ENCODE peak calls at places on chromosome 9, in nine cellular contexts. I is tibial artery, U is NB4, C is cardiac muscle cell, J is hepatocyte, B is HFF-Myc, Q is mammary epithelial cell, Y is glutamatergic neuron, D is ovary. W is an unnamed sample.

GRCh38 chr9:75653750-75654149 is 236.7 kb upstream of the PCSK5 start:
- DNase-seq in I (no peak), U (no peak), C (no peak), J (no peak), B (no peak), Q (no peak), Y (no peak), D (no peak), W (no peak)

GRCh38 chr9:98867434-98868168 is 60.1 kb downstream of the GALNT12 start:
- DNase-seq in I (peak), U (peak), C (peak), J (peak), B (peak), Q (no peak), Y (no peak), D (peak), W (no peak)

GRCh38 chr9:6194934-6195333 is 20.7 kb upstream of the IL33 start:
- DNase-seq in I (no peak), U (no peak), C (peak), J (no peak), B (no peak), Q (no peak), Y (no peak), D (no peak), W (peak)

GRCh38 chr9:10855847-10856246 is 243.0 kb upstream of the PTPRD start:
- DNase-seq in I (no peak), U (peak), C (peak), J (peak), B (no peak), Q (no peak), Y (no peak), D (no peak), W (no peak)

GRCh38 chr9:95128177-95128524 is 189.4 kb downstream of the FANCC start:
- DNase-seq in I (no peak), U (no peak), C (no peak), J (no peak), B (no peak), Q (no peak), Y (no peak), D (no peak), W (no peak)

GRCh38 chr9:94478755-94479730 is 75.8 kb upstream of the PCAT7 start:
- DNase-seq in I (no peak), U (no peak), C (no peak), J (no peak), B (no peak), Q (no peak), Y (no peak), D (no peak), W (no peak)

GRCh38 chr9:17481565-17481964 is 97.3 kb upstream of the SH3GL2 start:
- DNase-seq in I (no peak), U (peak), C (no peak), J (no peak), B (peak), Q (no peak), Y (no peak), D (no peak), W (no peak)

GRCh38 chr9:23638011-23638410 is 188.0 kb downstream of the ELAVL2 start:
- DNase-seq in I (no peak), U (no peak), C (no peak), J (no peak), B (no peak), Q (no peak), Y (no peak), D (no peak), W (no peak)

GRCh38 chr9:69900406-69900805 is 79.8 kb downstream of the CFAP95 start:
- DNase-seq in I (no peak), U (no peak), C (no peak), J (no peak), B (no peak), Q (no peak), Y (no peak), D (no peak), W (no peak)

GRCh38 chr9:811101-811531 is 30.4 kb upstream of the DMRT1 start:
- DNase-seq in I (no peak), U (no peak), C (no peak), J (no peak), B (no peak), Q (peak), Y (no peak), D (no peak), W (no peak)

GRCh38 chr9:22049411-22049810 is 40.3 kb upstream of the CDKN2B start:
- DNase-seq in I (no peak), U (no peak), C (peak), J (no peak), B (no peak), Q (peak), Y (no peak), D (no peak), W (no peak)

GRCh38 chr9:128495804-128496417 is 8.6 kb upstream of the GLE1 start:
- DNase-seq in I (peak), U (no peak), C (no peak), J (no peak), B (no peak), Q (no peak), Y (no peak), D (no peak), W (no peak)
- TF ChIP-seq CTCF in I (no peak), U (no peak), C (no peak), J (no peak), B (no peak), Q (no peak), Y (no peak), D (no peak), W (no peak)

DNA sequence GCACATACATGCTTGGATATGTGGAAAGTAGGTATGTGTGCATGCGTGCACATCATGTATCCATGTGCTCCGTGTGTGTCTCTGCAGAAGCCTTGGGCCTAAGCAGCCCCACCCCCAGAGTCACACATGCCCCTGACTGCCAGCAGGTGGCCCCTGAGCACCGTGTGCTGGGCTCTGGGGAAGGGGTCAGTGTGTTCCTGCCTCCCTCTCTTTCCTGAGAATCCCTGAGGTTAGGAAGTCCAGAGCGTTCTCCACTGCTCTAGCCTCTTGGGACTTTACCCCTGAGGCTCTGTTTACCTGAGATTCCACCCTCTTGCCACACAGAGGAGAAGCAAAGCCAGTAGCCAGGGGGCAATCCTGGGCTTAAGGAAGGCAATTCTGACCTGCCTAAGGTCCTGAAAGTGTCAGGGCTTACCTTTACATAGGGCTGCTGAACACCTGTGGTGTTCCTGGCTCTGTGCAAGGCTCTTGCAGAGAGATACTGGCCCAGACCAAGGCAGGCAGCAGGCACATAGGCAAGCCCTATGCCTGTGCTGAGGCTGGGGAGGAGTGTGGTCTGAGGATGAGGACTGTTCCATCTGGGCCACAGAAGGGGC is 207.3 kb downstream of the TMEM38B start:
- DNase-seq in I (no peak), U (peak), C (peak), J (peak), B (no peak), Q (peak), Y (peak), D (no peak), W (peak)
- TF ChIP-seq CTCF in I (no peak), U (peak), C (peak), J (peak), B (peak), Q (peak), Y (peak), D (no peak), W (peak)

GRCh38 chr9:89743216-89743575 is 138.4 kb downstream of the GADD45G start:
- DNase-seq in I (no peak), U (peak), C (no peak), J (no peak), B (no peak), Q (no peak), Y (no peak), D (no peak), W (no peak)

GRCh38 chr9:89744730-89745129 is 139.9 kb downstream of the GADD45G start:
- DNase-seq in I (no peak), U (no peak), C (no peak), J (no peak), B (no peak), Q (peak), Y (no peak), D (no peak), W (no peak)

GRCh38 chr9:89744255-89744648 is 139.4 kb downstream of the GADD45G start:
- DNase-seq in I (no peak), U (no peak), C (no peak), J (no peak), B (no peak), Q (no peak), Y (no peak), D (no peak), W (no peak)

GRCh38 chr9:89742660-89743059 is 137.8 kb downstream of the GADD45G start:
- DNase-seq in I (no peak), U (no peak), C (no peak), J (no peak), B (no peak), Q (no peak), Y (no peak), D (no peak), W (no peak)

DNA sequence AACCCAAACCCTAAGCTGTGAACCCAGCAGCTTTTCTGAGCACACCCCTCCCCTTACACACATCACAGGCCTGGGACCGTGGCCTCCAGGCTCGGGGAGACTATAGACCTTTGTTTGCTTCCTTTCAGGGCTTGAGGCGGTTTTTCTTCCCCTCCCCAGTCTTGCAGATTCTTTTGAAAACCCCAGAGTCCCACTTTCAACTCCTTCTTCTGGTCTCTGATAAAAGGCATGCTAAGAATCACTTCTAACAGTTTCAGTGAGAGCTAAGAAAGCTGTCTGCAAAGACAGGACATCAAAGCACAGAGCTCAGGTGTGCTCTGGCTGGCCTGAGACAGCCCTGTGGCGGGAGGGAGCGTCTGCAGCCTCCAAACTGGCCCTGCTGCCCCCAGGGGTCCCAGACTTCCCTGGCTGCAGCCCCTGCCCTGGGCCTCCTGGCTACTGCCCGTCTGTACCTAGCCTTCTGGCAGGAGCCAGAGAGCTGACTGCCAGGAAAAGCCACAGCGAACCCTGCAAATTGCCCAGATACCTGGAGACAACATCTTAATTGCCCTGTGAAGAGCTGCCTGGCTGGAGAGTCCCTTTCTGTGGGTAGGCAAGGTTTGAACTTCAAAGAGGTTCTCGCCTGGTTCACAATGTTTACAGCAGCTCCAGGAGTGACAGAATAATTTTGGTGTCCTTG is 138.9 kb downstream of the GADD45G start:
- DNase-seq in I (no peak), U (no peak), C (no peak), J (no peak), B (no peak), Q (no peak), Y (no peak), D (no peak), W (no peak)
- TF ChIP-seq CTCF in I (no peak), U (no peak), C (no peak), J (no peak), B (no peak), Q (no peak), Y (no peak), D (no peak), W (no peak)

GRCh38 chr9:105416840-105417239 is 31.0 kb upstream of the FSD1L start:
- DNase-seq in I (no peak), U (no peak), C (no peak), J (no peak), B (no peak), Q (no peak), Y (no peak), D (no peak), W (no peak)

GRCh38 chr9:105418588-105419108 is 29.2 kb upstream of the FSD1L start:
- DNase-seq in I (no peak), U (no peak), C (no peak), J (peak), B (no peak), Q (no peak), Y (no peak), D (no peak), W (no peak)

GRCh38 chr9:105415344-105415980 is 32.4 kb upstream of the FSD1L start:
- DNase-seq in I (no peak), U (peak), C (peak), J (peak), B (no peak), Q (peak), Y (peak), D (peak), W (peak)

DNA sequence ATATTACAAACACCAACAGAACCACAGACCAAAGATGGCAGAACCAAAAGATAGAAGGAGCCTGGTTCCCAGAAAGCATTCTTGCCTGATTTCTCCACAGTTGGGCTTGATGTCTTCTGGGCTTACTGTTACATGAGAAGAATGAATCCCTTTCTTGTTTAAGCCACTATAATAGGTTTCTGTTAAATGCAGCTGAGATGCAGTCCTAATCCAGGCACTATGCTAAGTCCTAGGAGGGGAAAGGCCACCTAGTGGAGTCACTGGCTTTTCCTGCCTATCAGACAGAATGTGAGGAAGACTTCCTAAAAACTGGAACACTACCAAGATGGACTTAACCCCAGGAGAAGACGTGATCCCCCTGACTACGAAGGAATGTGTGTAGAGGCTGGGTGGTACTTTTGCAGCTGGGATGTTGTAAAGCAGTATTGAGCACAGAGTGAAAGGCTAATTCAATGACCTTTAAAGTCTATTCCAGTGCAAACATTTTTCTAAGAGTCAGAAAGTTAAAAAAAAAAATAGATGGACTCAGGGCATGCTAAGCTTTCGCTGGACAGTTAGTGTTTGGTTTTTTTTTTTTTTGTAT is 34.3 kb upstream of the FSD1L start:
- DNase-seq in I (no peak), U (peak), C (peak), J (peak), B (no peak), Q (peak), Y (no peak), D (no peak), W (no peak)
- TF ChIP-seq CTCF in I (peak), U (no peak), C (peak), J (peak), B (peak), Q (peak), Y (no peak), D (no peak), W (no peak)

GRCh38 chr9:129141066-129142041 is 30.1 kb downstream of the PTPA start:
- DNase-seq in I (peak), U (peak), C (peak), J (peak), B (no peak), Q (peak), Y (peak), D (peak), W (no peak)
- TF ChIP-seq CTCF in I (no peak), U (no peak), C (no peak), J (peak), B (no peak), Q (no peak), Y (no peak), D (no peak), W (no peak)

GRCh38 chr9:84668204-84669007 is 1.1 kb upstream of the NTRK2 start:
- DNase-seq in I (peak), U (peak), C (peak), J (peak), B (peak), Q (peak), Y (peak), D (peak), W (peak)

GRCh38 chr9:84669008-84669292 is 579 bp upstream of the NTRK2 start:
- DNase-seq in I (no peak), U (no peak), C (no peak), J (no peak), B (no peak), Q (no peak), Y (no peak), D (no peak), W (no peak)

GRCh38 chr9:84669293-84670105 is at the start of gene NTRK2:
- DNase-seq in I (peak), U (no peak), C (peak), J (peak), B (no peak), Q (peak), Y (peak), D (peak), W (peak)

GRCh38 chr9:84670106-84670800 is 724 bp downstream of the NTRK2 start:
- DNase-seq in I (peak), U (no peak), C (peak), J (peak), B (no peak), Q (no peak), Y (peak), D (peak), W (peak)

GRCh38 chr9:84667571-84668203 is 1.8 kb upstream of the NTRK2 start:
- DNase-seq in I (no peak), U (no peak), C (peak), J (peak), B (no peak), Q (peak), Y (peak), D (no peak), W (peak)
- TF ChIP-seq CTCF in I (peak), U (peak), C (peak), J (peak), B (peak), Q (peak), Y (peak), D (peak), W (peak)

GRCh38 chr9:133532937-133533668 is 1.4 kb upstream of the ADAMTSL2 start:
- DNase-seq in I (no peak), U (peak), C (peak), J (peak), B (no peak), Q (peak), Y (peak), D (no peak), W (peak)
- TF ChIP-seq CTCF in I (peak), U (peak), C (peak), J (peak), B (peak), Q (peak), Y (peak), D (no peak), W (peak)

GRCh38 chr9:33044162-33044673 is 19.1 kb downstream of the DNAJA1 start:
- DNase-seq in I (peak), U (peak), C (peak), J (peak), B (peak), Q (peak), Y (peak), D (peak), W (peak)

GRCh38 chr9:33042528-33042927 is 17.5 kb downstream of the DNAJA1 start:
- DNase-seq in I (no peak), U (no peak), C (no peak), J (no peak), B (no peak), Q (no peak), Y (no peak), D (no peak), W (no peak)

GRCh38 chr9:33041459-33042188 is 16.6 kb downstream of the DNAJA1 start:
- DNase-seq in I (no peak), U (peak), C (peak), J (no peak), B (no peak), Q (no peak), Y (no peak), D (no peak), W (no peak)

GRCh38 chr9:33048054-33048465 is 23.0 kb downstream of the DNAJA1 start:
- DNase-seq in I (no peak), U (no peak), C (no peak), J (peak), B (no peak), Q (no peak), Y (no peak), D (no peak), W (no peak)

DNA sequence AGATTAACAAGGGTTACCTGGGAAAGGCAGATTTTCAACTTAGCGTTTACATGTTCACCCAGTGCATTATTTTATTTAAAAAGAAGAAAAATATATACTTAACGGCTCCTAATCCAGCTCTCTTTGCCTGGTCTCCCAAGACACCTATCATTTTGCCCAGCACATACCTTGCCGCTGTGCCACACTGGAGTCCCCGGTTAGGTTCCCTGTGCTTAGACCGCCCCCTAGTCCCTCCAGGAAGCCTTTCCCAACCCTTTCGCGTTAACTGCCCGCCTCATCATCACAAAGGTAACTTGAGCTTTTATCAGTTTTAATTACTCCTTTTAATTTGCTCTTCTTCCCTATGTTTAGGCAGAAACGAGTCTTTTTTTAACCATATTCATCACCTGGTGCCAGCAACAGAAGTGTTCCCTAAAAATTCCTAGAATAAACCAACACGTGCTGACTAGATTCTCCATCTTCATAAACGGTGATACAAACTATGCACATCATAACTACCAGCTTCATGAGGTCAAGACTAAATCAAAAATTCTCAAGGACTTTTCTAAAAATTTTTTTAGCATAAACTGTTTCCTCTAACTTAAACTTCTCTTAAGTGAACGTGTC is 19.7 kb downstream of the DNAJA1 start:
- DNase-seq in I (no peak), U (peak), C (peak), J (peak), B (no peak), Q (peak), Y (peak), D (no peak), W (peak)
- TF ChIP-seq CTCF in I (peak), U (peak), C (peak), J (peak), B (peak), Q (no peak), Y (no peak), D (no peak), W (no peak)

DNA sequence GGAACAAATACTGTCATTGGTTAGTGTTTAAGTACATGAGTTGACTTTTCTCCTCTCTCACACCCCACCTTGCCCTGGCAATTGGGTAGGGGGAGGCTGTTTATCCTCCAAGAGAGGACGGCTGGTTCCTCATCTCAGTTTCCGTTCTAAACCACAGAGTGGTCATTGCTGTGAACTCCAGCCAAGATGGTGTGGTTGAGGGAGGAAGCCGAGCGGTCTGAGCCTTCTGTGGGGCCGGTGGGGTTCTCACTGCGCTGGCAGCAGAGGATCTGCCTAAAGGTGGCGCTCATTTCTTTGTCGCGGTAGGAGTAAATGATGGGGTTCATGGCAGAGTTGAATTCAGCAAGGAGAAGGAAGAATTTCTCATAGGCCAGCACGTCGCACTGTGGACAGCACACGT is 163.0 kb downstream of the LPAR1 start:
- DNase-seq in I (peak), U (peak), C (no peak), J (no peak), B (no peak), Q (no peak), Y (peak), D (no peak), W (no peak)
- TF ChIP-seq CTCF in I (no peak), U (peak), C (no peak), J (no peak), B (peak), Q (no peak), Y (no peak), D (no peak), W (no peak)

DNA sequence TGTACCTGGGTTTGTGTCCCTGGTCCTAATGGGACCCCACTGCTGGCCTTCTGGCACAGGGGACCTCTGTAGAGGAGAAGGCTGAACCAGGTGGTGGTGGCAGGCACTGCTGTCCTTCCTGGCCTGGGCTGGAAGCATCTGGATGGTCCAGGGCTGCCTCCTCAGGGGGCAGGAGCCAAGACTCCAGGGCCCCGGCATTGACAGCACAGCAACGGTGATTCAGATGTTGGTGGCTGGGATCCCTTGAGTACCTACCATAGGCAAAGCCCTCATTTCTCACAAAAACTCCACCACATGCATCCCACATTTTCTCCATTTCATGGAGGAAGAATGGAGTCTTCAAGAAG is 15.0 kb downstream of the FGD3 start:
- DNase-seq in I (peak), U (no peak), C (no peak), J (no peak), B (no peak), Q (no peak), Y (no peak), D (no peak), W (no peak)
- TF ChIP-seq CTCF in I (no peak), U (no peak), C (no peak), J (no peak), B (no peak), Q (no peak), Y (no peak), D (no peak), W (no peak)

W was measured in nephron progenitor cell.